ENCODE peak calls at places on chromosome X, in six cellular contexts. One of them, this sample, is unnamed.

GRCh38 chrX:148536961-148537360 is 36.5 kb downstream of the AFF2 start:
- DNase-seq in OCI-LY7: no peak
- DNase-seq in GM12865: no peak
- DNase-seq in IMR-90: no peak
- DNase-seq in endothelial cell: no peak
- DNase-seq in choroid plexus epithelial cell: no peak
- DNase-seq in this sample: no peak

GRCh38 chrX:23883737-23884354 is 23.9 kb downstream of the APOO start:
- DNase-seq in choroid plexus epithelial cell: peak
- DNase-seq in endothelial cell: no peak
- DNase-seq in IMR-90: peak
- DNase-seq in OCI-LY7: no peak
- DNase-seq in GM12865: no peak
- DNase-seq in this sample: peak

GRCh38 chrX:130079824-130080406 is 30.4 kb downstream of the ELF4 start:
- DNase-seq in IMR-90: peak
- DNase-seq in OCI-LY7: peak
- DNase-seq in GM12865: peak
- DNase-seq in choroid plexus epithelial cell: peak
- DNase-seq in endothelial cell: peak
- DNase-seq in this sample: peak

GRCh38 chrX:135931644-135932487 is 38.4 kb downstream of the SAGE1 start:
- DNase-seq in endothelial cell: peak
- DNase-seq in GM12865: peak
- DNase-seq in IMR-90: peak
- DNase-seq in OCI-LY7: peak
- DNase-seq in choroid plexus epithelial cell: peak
- DNase-seq in this sample: peak

GRCh38 chrX:140123446-140123845 is 158.1 kb upstream of the CXorf66 start:
- DNase-seq in IMR-90: no peak
- DNase-seq in GM12865: no peak
- DNase-seq in choroid plexus epithelial cell: peak
- DNase-seq in endothelial cell: peak
- DNase-seq in OCI-LY7: no peak
- DNase-seq in this sample: no peak

GRCh38 chrX:100687546-100687945 is 43.5 kb downstream of the SRPX2 start:
- DNase-seq in OCI-LY7: peak
- DNase-seq in GM12865: peak
- DNase-seq in endothelial cell: no peak
- DNase-seq in IMR-90: no peak
- DNase-seq in choroid plexus epithelial cell: no peak
- DNase-seq in this sample: no peak

GRCh38 chrX:116009871-116010710 is 160.5 kb upstream of the AGTR2 start:
- DNase-seq in choroid plexus epithelial cell: no peak
- DNase-seq in endothelial cell: no peak
- DNase-seq in IMR-90: no peak
- DNase-seq in OCI-LY7: no peak
- DNase-seq in GM12865: peak
- DNase-seq in this sample: peak

GRCh38 chrX:49710744-49711319 is 15.0 kb upstream of the PAGE1 start:
- DNase-seq in IMR-90: no peak
- DNase-seq in GM12865: no peak
- DNase-seq in endothelial cell: no peak
- DNase-seq in OCI-LY7: no peak
- DNase-seq in choroid plexus epithelial cell: no peak
- DNase-seq in this sample: no peak

GRCh38 chrX:147875866-147876596 is 35.7 kb upstream of the FMR1 start:
- DNase-seq in choroid plexus epithelial cell: peak
- DNase-seq in OCI-LY7: no peak
- DNase-seq in IMR-90: no peak
- DNase-seq in endothelial cell: no peak
- DNase-seq in GM12865: peak
- DNase-seq in this sample: peak

GRCh38 chrX:153685179-153685536 is 2.6 kb upstream of the SLC6A8 start:
- DNase-seq in OCI-LY7: no peak
- DNase-seq in IMR-90: no peak
- DNase-seq in GM12865: no peak
- DNase-seq in choroid plexus epithelial cell: no peak
- DNase-seq in endothelial cell: no peak
- DNase-seq in this sample: no peak

GRCh38 chrX:46308106-46308505 is 237.1 kb downstream of the ZNF674 start:
- DNase-seq in endothelial cell: no peak
- DNase-seq in choroid plexus epithelial cell: no peak
- DNase-seq in GM12865: no peak
- DNase-seq in IMR-90: no peak
- DNase-seq in OCI-LY7: no peak
- DNase-seq in this sample: no peak

GRCh38 chrX:129654652-129655546 is at the start of gene APLN:
- DNase-seq in choroid plexus epithelial cell: peak
- DNase-seq in IMR-90: peak
- DNase-seq in GM12865: peak
- DNase-seq in OCI-LY7: no peak
- DNase-seq in endothelial cell: peak
- DNase-seq in this sample: peak

GRCh38 chrX:154025230-154025629 is 5.5 kb upstream of the IRAK1 start:
- DNase-seq in choroid plexus epithelial cell: no peak
- DNase-seq in endothelial cell: no peak
- DNase-seq in IMR-90: no peak
- DNase-seq in GM12865: no peak
- DNase-seq in OCI-LY7: no peak
- DNase-seq in this sample: no peak

GRCh38 chrX:73134741-73135140 is 55.4 kb upstream of the PABPC1L2A start:
- DNase-seq in OCI-LY7: no peak
- DNase-seq in GM12865: no peak
- DNase-seq in choroid plexus epithelial cell: no peak
- DNase-seq in endothelial cell: no peak
- DNase-seq in IMR-90: no peak
- DNase-seq in this sample: no peak

GRCh38 chrX:56783450-56783831 is 54.4 kb downstream of the NBDY start:
- DNase-seq in GM12865: no peak
- DNase-seq in IMR-90: peak
- DNase-seq in choroid plexus epithelial cell: no peak
- DNase-seq in endothelial cell: no peak
- DNase-seq in OCI-LY7: no peak
- DNase-seq in this sample: no peak

GRCh38 chrX:64306712-64307111 is 76.3 kb upstream of the ASB12 start:
- DNase-seq in GM12865: no peak
- DNase-seq in IMR-90: no peak
- DNase-seq in OCI-LY7: no peak
- DNase-seq in endothelial cell: no peak
- DNase-seq in choroid plexus epithelial cell: no peak
- DNase-seq in this sample: no peak

GRCh38 chrX:41097326-41097725 is 12.1 kb downstream of the USP9X start:
- DNase-seq in IMR-90: no peak
- DNase-seq in OCI-LY7: no peak
- DNase-seq in GM12865: no peak
- DNase-seq in endothelial cell: no peak
- DNase-seq in choroid plexus epithelial cell: no peak
- DNase-seq in this sample: no peak

GRCh38 chrX:45472968-45473367 is 272.3 kb upstream of the DIPK2B start:
- DNase-seq in endothelial cell: no peak
- DNase-seq in choroid plexus epithelial cell: peak
- DNase-seq in OCI-LY7: no peak
- DNase-seq in GM12865: no peak
- DNase-seq in IMR-90: peak
- DNase-seq in this sample: no peak

GRCh38 chrX:140503714-140504351 is 1.0 kb downstream of the SOX3 start:
- DNase-seq in OCI-LY7: no peak
- DNase-seq in endothelial cell: no peak
- DNase-seq in GM12865: no peak
- DNase-seq in choroid plexus epithelial cell: no peak
- DNase-seq in IMR-90: peak
- DNase-seq in this sample: no peak

GRCh38 chrX:22800806-22801205 is 199.0 kb upstream of the DDX53 start:
- DNase-seq in choroid plexus epithelial cell: peak
- DNase-seq in GM12865: no peak
- DNase-seq in OCI-LY7: no peak
- DNase-seq in IMR-90: no peak
- DNase-seq in endothelial cell: no peak
- DNase-seq in this sample: peak

GRCh38 chrX:10759400-10759799 is 139.0 kb upstream of the MID1 start:
- DNase-seq in choroid plexus epithelial cell: no peak
- DNase-seq in endothelial cell: no peak
- DNase-seq in OCI-LY7: no peak
- DNase-seq in IMR-90: no peak
- DNase-seq in GM12865: no peak
- DNase-seq in this sample: no peak

GRCh38 chrX:88603237-88603636 is 143.8 kb upstream of the CPXCR1 start:
- DNase-seq in GM12865: no peak
- DNase-seq in choroid plexus epithelial cell: no peak
- DNase-seq in IMR-90: no peak
- DNase-seq in endothelial cell: no peak
- DNase-seq in OCI-LY7: no peak
- DNase-seq in this sample: no peak

GRCh38 chrX:148601034-148601433 is 100.6 kb downstream of the AFF2 start:
- DNase-seq in OCI-LY7: no peak
- DNase-seq in GM12865: no peak
- DNase-seq in endothelial cell: no peak
- DNase-seq in choroid plexus epithelial cell: peak
- DNase-seq in IMR-90: no peak
- DNase-seq in this sample: peak

GRCh38 chrX:9942086-9942485 is 25.1 kb upstream of the CLDN34 start:
- DNase-seq in endothelial cell: no peak
- DNase-seq in GM12865: peak
- DNase-seq in IMR-90: no peak
- DNase-seq in OCI-LY7: no peak
- DNase-seq in choroid plexus epithelial cell: no peak
- DNase-seq in this sample: peak

GRCh38 chrX:23390979-23391378 is 56.3 kb downstream of the PTCHD1 start:
- DNase-seq in endothelial cell: no peak
- DNase-seq in IMR-90: no peak
- DNase-seq in choroid plexus epithelial cell: no peak
- DNase-seq in OCI-LY7: no peak
- DNase-seq in GM12865: no peak
- DNase-seq in this sample: no peak

GRCh38 chrX:77572322-77572721 is 125.1 kb downstream of the FGF16 start:
- DNase-seq in IMR-90: peak
- DNase-seq in choroid plexus epithelial cell: peak
- DNase-seq in GM12865: no peak
- DNase-seq in endothelial cell: no peak
- DNase-seq in OCI-LY7: no peak
- DNase-seq in this sample: no peak

GRCh38 chrX:71326394-71326793 is 24.8 kb downstream of the ITGB1BP2 start:
- DNase-seq in GM12865: no peak
- DNase-seq in choroid plexus epithelial cell: no peak
- DNase-seq in endothelial cell: no peak
- DNase-seq in OCI-LY7: no peak
- DNase-seq in IMR-90: no peak
- DNase-seq in this sample: no peak
- TF ChIP-seq CTCF in GM12865: no peak
- TF ChIP-seq CTCF in choroid plexus epithelial cell: no peak
- TF ChIP-seq CTCF in endothelial cell: no peak
- TF ChIP-seq CTCF in OCI-LY7: no peak
- TF ChIP-seq CTCF in IMR-90: no peak
- TF ChIP-seq CTCF in this sample: no peak

GRCh38 chrX:144494069-144494468 is 610.2 kb downstream of the UBE2NL start:
- DNase-seq in choroid plexus epithelial cell: no peak
- DNase-seq in IMR-90: no peak
- DNase-seq in OCI-LY7: no peak
- DNase-seq in endothelial cell: no peak
- DNase-seq in GM12865: no peak
- DNase-seq in this sample: no peak
- TF ChIP-seq CTCF in choroid plexus epithelial cell: no peak
- TF ChIP-seq CTCF in IMR-90: no peak
- TF ChIP-seq CTCF in OCI-LY7: no peak
- TF ChIP-seq CTCF in endothelial cell: no peak
- TF ChIP-seq CTCF in GM12865: no peak
- TF ChIP-seq CTCF in this sample: no peak

GRCh38 chrX:132594129-132594528 is 105.3 kb upstream of the MBNL3 start:
- DNase-seq in GM12865: no peak
- DNase-seq in IMR-90: no peak
- DNase-seq in endothelial cell: no peak
- DNase-seq in choroid plexus epithelial cell: no peak
- DNase-seq in OCI-LY7: no peak
- DNase-seq in this sample: no peak

GRCh38 chrX:132590350-132591026 is 101.7 kb upstream of the MBNL3 start:
- DNase-seq in OCI-LY7: no peak
- DNase-seq in GM12865: no peak
- DNase-seq in IMR-90: no peak
- DNase-seq in choroid plexus epithelial cell: no peak
- DNase-seq in endothelial cell: no peak
- DNase-seq in this sample: no peak

GRCh38 chrX:132591719-132592275 is 103.0 kb upstream of the MBNL3 start:
- DNase-seq in OCI-LY7: no peak
- DNase-seq in GM12865: no peak
- DNase-seq in choroid plexus epithelial cell: no peak
- DNase-seq in IMR-90: no peak
- DNase-seq in endothelial cell: no peak
- DNase-seq in this sample: no peak

GRCh38 chrX:132592880-132593279 is 104.0 kb upstream of the MBNL3 start:
- DNase-seq in IMR-90: no peak
- DNase-seq in choroid plexus epithelial cell: peak
- DNase-seq in GM12865: peak
- DNase-seq in OCI-LY7: peak
- DNase-seq in endothelial cell: peak
- DNase-seq in this sample: peak
- TF ChIP-seq CTCF in IMR-90: no peak
- TF ChIP-seq CTCF in choroid plexus epithelial cell: peak
- TF ChIP-seq CTCF in GM12865: peak
- TF ChIP-seq CTCF in OCI-LY7: peak
- TF ChIP-seq CTCF in endothelial cell: no peak
- TF ChIP-seq CTCF in this sample: peak

GRCh38 chrX:4485917-4486316 is 772.5 kb upstream of the PRKX start:
- DNase-seq in IMR-90: no peak
- DNase-seq in OCI-LY7: no peak
- DNase-seq in choroid plexus epithelial cell: no peak
- DNase-seq in endothelial cell: no peak
- DNase-seq in GM12865: no peak
- DNase-seq in this sample: no peak
- TF ChIP-seq CTCF in IMR-90: no peak
- TF ChIP-seq CTCF in OCI-LY7: no peak
- TF ChIP-seq CTCF in choroid plexus epithelial cell: no peak
- TF ChIP-seq CTCF in endothelial cell: no peak
- TF ChIP-seq CTCF in GM12865: no peak
- TF ChIP-seq CTCF in this sample: no peak

DNA sequence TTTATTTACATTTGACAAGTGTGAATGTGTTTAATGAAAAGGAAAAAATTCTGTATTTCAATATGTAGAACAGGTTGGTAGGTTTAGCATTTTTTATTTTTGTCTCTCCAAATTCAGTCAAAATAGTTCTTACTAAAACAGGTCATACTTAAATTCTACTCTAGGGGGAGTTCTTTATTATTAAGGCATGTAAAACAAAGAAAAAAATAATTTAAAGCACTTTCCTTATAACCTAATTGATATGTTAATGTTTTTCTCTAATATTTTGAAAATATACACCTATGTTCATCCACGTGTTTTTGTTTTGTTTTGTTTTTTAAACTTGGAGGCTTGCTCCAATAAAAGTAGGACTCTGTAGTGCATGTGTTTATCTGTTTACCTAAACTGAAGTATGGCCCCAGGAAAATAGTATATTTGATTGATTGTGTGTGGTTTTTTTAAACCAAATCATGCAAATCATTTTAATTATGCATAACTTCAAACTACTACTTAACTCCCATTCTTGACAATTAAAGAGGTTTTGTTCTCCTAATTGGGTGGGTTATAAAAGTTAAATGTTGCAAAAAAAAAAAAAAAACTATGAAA is 562.7 kb downstream of the RPA4 start:
- DNase-seq in GM12865: no peak
- DNase-seq in OCI-LY7: peak
- DNase-seq in endothelial cell: no peak
- DNase-seq in IMR-90: no peak
- DNase-seq in choroid plexus epithelial cell: peak
- DNase-seq in this sample: peak
- TF ChIP-seq CTCF in GM12865: no peak
- TF ChIP-seq CTCF in OCI-LY7: peak
- TF ChIP-seq CTCF in endothelial cell: peak
- TF ChIP-seq CTCF in IMR-90: no peak
- TF ChIP-seq CTCF in choroid plexus epithelial cell: peak
- TF ChIP-seq CTCF in this sample: no peak

This sample was measured in NB4.